ENCODE peak calls at places on chromosomes 2 and 18, in seven cellular contexts. I is astrocyte, C is AG10803, H is A549, K is foreskin fibroblast, V is AG09319, Z is ovary. R is an unnamed sample.

GRCh38 chr2:230170532-230170931 is 49.3 kb downstream of the SP110 start:
- DNase-seq in Z (no peak), K (no peak), V (no peak), H (no peak), I (no peak), C (no peak), R (no peak)

GRCh38 chr2:130241041-130241707 is 42.9 kb upstream of the TUBA3E start:
- DNase-seq in K (peak), H (peak), V (no peak), I (peak), C (no peak), Z (no peak), R (peak)

GRCh38 chr18:2903006-2903405 is 56.2 kb downstream of the EMILIN2 start:
- DNase-seq in C (peak), H (no peak), Z (peak), K (peak), I (peak), V (peak), R (peak)

GRCh38 chr18:6355789-6356589 is 58.7 kb downstream of the L3MBTL4 start:
- DNase-seq in K (peak), H (peak), I (peak), C (no peak), V (no peak), Z (no peak), R (no peak)

GRCh38 chr2:16581241-16581640 is 84.4 kb downstream of the CYRIA start:
- DNase-seq in H (no peak), K (no peak), Z (no peak), C (no peak), V (no peak), I (no peak), R (no peak)

GRCh38 chr18:34495434-34495833 is 214.7 kb upstream of the DTNA start:
- DNase-seq in Z (no peak), K (peak), I (no peak), V (no peak), C (no peak), H (no peak), R (no peak)

GRCh38 chr2:25165992-25166618 is 2.3 kb downstream of the POMC start:
- DNase-seq in H (peak), I (no peak), K (no peak), Z (no peak), C (no peak), V (no peak), R (no peak)

GRCh38 chr18:53553030-53553429 is 671.4 kb downstream of the MBD2 start:
- DNase-seq in K (no peak), H (no peak), C (no peak), Z (no peak), V (no peak), I (no peak), R (no peak)

GRCh38 chr18:48638896-48639771 is 100.3 kb downstream of the CTIF start:
- DNase-seq in H (no peak), C (no peak), V (no peak), K (no peak), I (no peak), Z (no peak), R (no peak)

GRCh38 chr2:55431982-55432627 is 12.4 kb upstream of the CCDC88A start:
- DNase-seq in V (no peak), H (peak), K (peak), Z (no peak), I (peak), C (peak), R (peak)

GRCh38 chr2:175914846-175915245 is 87.2 kb downstream of the LNPK start:
- DNase-seq in C (no peak), I (no peak), V (no peak), K (peak), H (no peak), Z (no peak), R (peak)

GRCh38 chr2:137190411-137191190 is 425.3 kb downstream of the THSD7B start:
- DNase-seq in C (peak), Z (no peak), V (no peak), I (no peak), H (no peak), K (peak), R (peak)

GRCh38 chr2:4130651-4131050 is 427.3 kb downstream of the DCDC2C start:
- DNase-seq in I (no peak), Z (no peak), H (no peak), C (no peak), V (no peak), K (no peak), R (no peak)

GRCh38 chr18:45006934-45007333 is 326.2 kb downstream of the SETBP1 start:
- DNase-seq in H (no peak), I (peak), V (no peak), C (no peak), K (peak), Z (no peak), R (peak)

GRCh38 chr2:111900859-111901258 is 2.5 kb downstream of the MERTK start:
- DNase-seq in C (no peak), Z (peak), H (peak), K (peak), I (no peak), V (no peak), R (no peak)

GRCh38 chr2:12004713-12005112 is 258.3 kb downstream of the LPIN1 start:
- DNase-seq in K (no peak), H (no peak), I (no peak), C (no peak), Z (no peak), V (no peak), R (no peak)

GRCh38 chr2:8239402-8240127 is 442.3 kb upstream of the ID2 start:
- DNase-seq in V (no peak), C (no peak), H (no peak), K (no peak), I (peak), Z (no peak), R (no peak)

GRCh38 chr2:40213071-40213470 is 238.8 kb downstream of the SLC8A1 start:
- DNase-seq in H (peak), C (peak), I (peak), Z (no peak), K (peak), V (no peak), R (peak)

GRCh38 chr2:185145316-185146121 is 547.2 kb downstream of the ZNF804A start:
- DNase-seq in V (no peak), K (no peak), I (no peak), Z (no peak), C (no peak), H (no peak), R (no peak)

DNA sequence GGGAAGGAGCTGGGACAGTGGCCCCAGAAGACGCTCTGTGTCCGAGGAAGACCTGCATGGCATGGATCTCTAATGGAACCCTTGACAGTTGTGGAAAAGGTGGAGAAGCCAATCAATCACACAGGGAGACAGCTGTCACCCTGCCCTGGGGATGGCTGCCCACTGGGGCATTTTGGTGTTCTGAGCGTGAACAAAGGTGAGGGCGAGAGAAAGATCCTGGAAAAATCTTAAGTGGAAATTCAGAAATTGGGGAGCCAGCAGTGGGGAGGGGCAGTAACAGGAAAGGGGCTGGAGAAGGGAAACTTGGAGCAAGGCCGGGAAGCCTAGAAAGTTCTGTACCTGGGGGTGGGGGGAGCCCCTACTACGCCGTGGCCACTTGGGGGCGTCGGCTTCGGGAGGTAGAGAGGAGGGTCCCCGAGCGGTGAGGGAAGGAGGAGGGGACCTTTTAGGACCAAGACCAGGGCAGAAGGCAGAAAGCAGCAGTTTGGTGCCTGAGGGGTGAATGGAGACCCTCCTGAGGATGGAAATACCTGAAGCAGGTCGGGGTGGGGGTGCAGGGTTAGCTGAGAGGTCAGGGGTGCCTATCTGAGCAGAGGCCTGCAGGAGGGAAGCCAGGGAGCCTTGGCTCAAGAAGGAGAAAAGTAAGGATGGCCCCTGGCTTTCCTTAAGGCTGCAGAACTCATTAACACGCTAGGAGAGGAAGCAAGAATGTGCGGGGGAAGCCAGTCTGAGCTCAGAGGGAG is 30.0 kb downstream of the NGEF start:
- DNase-seq in K (no peak), H (no peak), Z (no peak), V (no peak), I (no peak), C (no peak), R (no peak)
- TF ChIP-seq CTCF in K (no peak), H (peak), Z (no peak), V (no peak), I (no peak), C (no peak), R (peak)

GRCh38 chr2:172484253-172484652 is 56.9 kb downstream of the ITGA6 start:
- DNase-seq in V (no peak), I (peak), H (peak), Z (no peak), K (peak), C (peak), R (peak)
- TF ChIP-seq CTCF in V (peak), I (no peak), H (peak), Z (peak), K (peak), C (peak), R (peak)

GRCh38 chr2:62197609-62198236 is 1.8 kb downstream of the B3GNT2 start:
- DNase-seq in Z (no peak), C (peak), K (peak), H (no peak), V (no peak), I (no peak), R (no peak)

GRCh38 chr2:62197017-62197586 is 1.2 kb downstream of the B3GNT2 start:
- DNase-seq in H (no peak), K (peak), I (no peak), C (no peak), Z (no peak), V (no peak), R (no peak)

GRCh38 chr2:62194558-62195420 is 1.1 kb upstream of the B3GNT2 start:
- DNase-seq in C (no peak), H (no peak), V (no peak), Z (peak), K (no peak), I (no peak), R (no peak)

GRCh38 chr2:62195421-62196277 is at the start of gene B3GNT2:
- DNase-seq in V (no peak), Z (peak), I (peak), H (peak), C (peak), K (peak), R (peak)

DNA sequence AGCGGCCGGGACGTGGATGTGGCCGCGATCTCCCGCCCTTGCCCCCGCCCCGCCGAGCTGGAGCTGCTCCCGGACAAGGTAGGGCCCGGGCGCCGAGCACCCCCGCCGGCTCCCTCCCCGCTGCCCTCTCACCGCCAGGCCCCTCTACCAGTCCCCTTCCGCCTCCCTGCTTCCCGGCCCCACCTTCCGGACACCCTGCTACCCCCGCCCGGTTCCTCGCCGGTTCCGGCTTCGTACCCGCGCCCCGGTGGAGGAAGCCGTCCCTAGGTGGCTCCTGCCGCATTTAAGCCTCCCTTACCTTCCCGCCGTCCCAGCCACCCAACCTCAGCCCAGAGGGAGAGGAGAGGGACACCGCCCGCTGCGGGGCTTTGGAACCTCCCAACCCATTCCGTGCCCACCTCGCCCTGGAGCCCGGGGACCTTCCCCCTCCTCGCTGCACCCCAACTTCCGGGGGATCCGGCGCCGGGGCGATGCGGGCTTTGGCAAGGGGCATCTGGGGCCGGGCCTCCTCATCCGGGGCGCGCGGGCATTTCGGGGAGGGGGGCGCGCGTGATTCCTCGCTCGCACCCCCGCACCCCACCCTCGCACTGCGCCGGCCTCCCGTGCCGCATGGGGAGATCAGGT is 475 bp downstream of the B3GNT2 start:
- DNase-seq in K (no peak), I (no peak), C (no peak), Z (peak), V (no peak), H (peak), R (no peak)
- TF ChIP-seq CTCF in K (no peak), I (no peak), C (no peak), Z (no peak), V (no peak), H (no peak), R (peak)

GRCh38 chr2:65553504-65554074 is 121.2 kb upstream of the SPRED2 start:
- DNase-seq in H (no peak), K (no peak), V (no peak), C (no peak), Z (no peak), I (no peak), R (no peak)
- TF ChIP-seq CTCF in H (peak), K (no peak), V (no peak), C (no peak), Z (no peak), I (no peak), R (peak)

DNA sequence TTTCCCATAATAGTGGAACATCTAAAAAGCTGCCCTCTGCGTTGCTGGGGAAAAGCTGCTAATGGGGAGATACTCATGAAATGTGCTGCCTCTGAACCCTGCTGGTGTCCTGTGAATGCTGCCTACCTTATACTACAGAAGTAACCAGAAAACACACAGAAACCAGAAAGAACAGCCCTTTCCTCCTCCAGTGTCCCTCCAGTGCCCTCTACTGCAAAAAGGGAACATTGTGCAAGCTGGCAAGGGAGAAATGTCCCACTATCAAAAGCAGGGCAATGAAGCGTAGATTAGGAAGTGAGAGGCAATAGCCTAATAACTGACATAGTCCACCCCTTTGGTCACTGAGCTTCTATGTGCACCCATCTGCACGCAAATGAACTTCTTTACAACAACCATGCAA is 162.7 kb upstream of the ETAA1 start:
- DNase-seq in H (peak), Z (peak), C (peak), V (peak), K (peak), I (peak), R (peak)
- TF ChIP-seq CTCF in H (peak), Z (no peak), C (peak), V (peak), K (peak), I (peak), R (peak)

DNA sequence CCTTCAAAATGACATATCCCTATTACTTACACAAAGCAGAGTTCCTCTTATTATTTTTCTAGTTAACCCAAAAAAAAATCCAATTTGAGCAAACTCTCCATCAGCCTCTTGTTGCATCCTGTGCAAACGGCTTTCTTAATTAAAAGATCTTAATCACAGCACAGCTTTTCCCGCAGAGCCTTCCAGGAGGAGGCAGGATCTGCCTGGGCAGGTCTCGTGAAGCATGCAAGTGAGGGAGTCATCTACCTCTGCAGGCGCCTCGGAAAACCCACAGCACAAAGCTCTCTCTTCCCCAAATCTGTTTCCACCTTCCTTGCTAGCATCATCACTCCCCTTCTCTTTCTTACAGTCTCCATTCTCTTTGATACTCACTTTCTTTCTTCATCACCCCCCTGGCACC is 100.4 kb downstream of the EN1 start:
- DNase-seq in Z (no peak), V (no peak), H (no peak), K (no peak), I (no peak), C (no peak), R (no peak)
- TF ChIP-seq CTCF in Z (no peak), V (no peak), H (no peak), K (no peak), I (no peak), C (no peak), R (no peak)

GRCh38 chr2:35871672-35872071 is 483.9 kb upstream of the CRIM1 start:
- DNase-seq in K (no peak), V (no peak), I (no peak), Z (no peak), H (peak), C (peak), R (no peak)
- TF ChIP-seq CTCF in K (no peak), V (no peak), I (peak), Z (no peak), H (peak), C (peak), R (peak)

DNA sequence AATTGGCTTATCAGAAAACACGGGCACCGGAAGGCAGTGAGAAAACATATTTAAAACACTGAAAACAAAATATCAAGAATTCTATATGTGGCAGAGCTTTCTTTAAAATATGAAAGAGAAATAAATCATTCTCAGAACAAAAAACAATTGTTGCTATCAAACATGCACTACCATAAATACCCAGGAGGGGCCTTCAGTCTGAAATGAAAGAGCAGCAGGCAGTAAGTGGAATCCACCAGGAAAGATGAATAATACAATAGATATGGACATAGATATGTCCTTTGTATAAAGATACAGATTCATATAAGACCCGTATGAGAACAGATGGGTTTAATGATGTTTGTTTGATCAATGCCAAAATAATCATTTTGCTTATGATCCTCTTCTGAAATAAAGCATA is 142.0 kb downstream of the TMEM18 start:
- DNase-seq in Z (no peak), H (no peak), I (no peak), C (no peak), V (no peak), K (no peak), R (peak)
- TF ChIP-seq CTCF in Z (no peak), H (no peak), I (peak), C (no peak), V (peak), K (no peak), R (peak)

DNA sequence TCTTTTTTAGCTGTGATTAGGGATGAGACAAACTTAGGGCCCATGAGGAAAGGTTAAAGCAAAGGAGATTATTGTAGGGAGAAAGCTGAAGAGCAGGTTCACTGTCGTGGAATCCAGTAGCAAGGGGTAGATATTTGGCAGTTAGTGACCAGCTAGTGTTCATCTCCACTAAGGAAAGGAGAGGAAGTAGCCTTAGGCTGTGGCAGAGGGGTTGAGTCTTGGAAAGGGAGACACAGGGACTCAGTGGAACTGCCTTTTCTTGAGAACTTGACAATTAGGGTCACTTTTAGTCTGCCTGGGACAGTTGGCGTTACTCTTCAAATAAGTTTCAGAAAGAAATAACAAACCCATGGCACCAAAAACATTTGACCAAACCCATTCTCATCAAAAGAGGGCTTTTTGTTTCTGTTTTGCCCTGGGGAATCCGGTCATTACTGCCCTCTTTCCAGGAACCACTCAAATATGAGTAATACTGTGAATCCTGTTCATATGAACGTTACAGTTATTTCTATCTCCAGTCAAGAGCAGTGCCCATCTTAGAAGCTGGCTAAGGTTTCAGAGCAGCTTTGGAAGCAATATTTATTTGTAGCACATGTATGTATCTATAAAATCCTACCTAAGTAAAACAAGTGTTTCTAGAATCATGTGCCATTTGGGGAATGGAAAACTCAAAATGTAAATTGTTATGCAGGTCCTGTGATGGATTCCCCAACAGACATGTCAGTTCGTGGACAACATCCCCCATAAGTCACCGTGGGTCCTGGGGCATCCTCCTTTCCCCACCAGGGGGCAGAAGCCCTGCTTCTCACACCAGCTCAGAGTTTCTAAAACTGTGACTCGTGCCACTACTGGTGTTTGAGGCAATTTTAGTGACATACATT is 77.3 kb upstream of the PHLPP1 start:
- DNase-seq in Z (no peak), K (no peak), I (no peak), H (peak), V (no peak), C (no peak), R (no peak)
- TF ChIP-seq CTCF in Z (no peak), K (peak), I (peak), H (peak), V (peak), C (peak), R (peak)

R was measured in HFFc6.